ENCODE peak calls at places on chromosomes 16 and 17, in seven cellular contexts. M is choroid plexus epithelial cell; I is GM23338; T is activated CD8-positive, alpha-beta T cell treated with anti-CD3 and anti-CD28 coated beads for 36 hours; D is esophagus squamous epithelium; N is A549; E is C1 segment of cervical spinal cord. S is an unnamed sample.

GRCh38 chr16:57484515-57485005 is 1.7 kb downstream of the DOK4 start:
- DNase-seq in M (no peak), I (no peak), T (no peak), D (no peak), N (no peak), E (no peak), S (no peak)

GRCh38 chr16:27628216-27628945 is 78.4 kb downstream of the KATNIP start:
- DNase-seq in M (no peak), I (peak; percentile 40), T (no peak), D (no peak), N (no peak), E (no peak), S (no peak)

GRCh38 chr17:80279895-80280294 is 19.2 kb downstream of the RNF213 start:
- DNase-seq in M (peak; percentile 97), I (no peak), T (no peak), D (no peak), N (no peak), E (no peak), S (no peak)

GRCh38 chr17:36813357-36813756 is 123.9 kb upstream of the LHX1 start:
- DNase-seq in M (no peak), I (no peak), T (no peak), D (no peak), N (no peak), E (no peak), S (no peak)

GRCh38 chr17:7437369-7437863 is 1.9 kb upstream of the FGF11 start:
- DNase-seq in M (no peak), I (no peak), T (peak; percentile 16), D (no peak), N (no peak), E (no peak), S (no peak)

GRCh38 chr17:82230627-82231311 is 1.9 kb downstream of the SLC16A3 start:
- DNase-seq in M (peak; percentile 89), I (peak; percentile 85), T (peak; percentile 83), D (no peak), N (peak; percentile 92), E (peak; percentile 44), S (no peak)

GRCh38 chr17:36629970-36630369 is 28.6 kb downstream of the MRM1 start:
- DNase-seq in M (no peak), I (no peak), T (no peak), D (no peak), N (no peak), E (no peak), S (no peak)

GRCh38 chr16:30533748-30534367 is 800 bp downstream of the ZNF747 start:
- DNase-seq in M (peak; percentile 34), I (no peak), T (peak; percentile 52), D (no peak), N (no peak), E (no peak), S (no peak)

GRCh38 chr16:31451681-31452351 is 7.5 kb upstream of the ARMC5 start:
- DNase-seq in M (peak; percentile 83), I (peak; percentile 85), T (no peak), D (no peak), N (peak; percentile 85), E (no peak), S (no peak)

GRCh38 chr17:60151355-60151754 is 1.6 kb downstream of the CA4 start:
- DNase-seq in M (no peak), I (peak; percentile 53), T (peak; percentile 63), D (no peak), N (no peak), E (no peak), S (no peak)

GRCh38 chr17:60167095-60167741 is 17.4 kb downstream of the CA4 start:
- DNase-seq in M (no peak), I (no peak), T (no peak), D (no peak), N (no peak), E (no peak), S (no peak)

GRCh38 chr16:3112058-3112880 is at the start of gene ZNF205:
- DNase-seq in M (peak; percentile 75), I (peak; percentile 93), T (no peak), D (no peak), N (peak; percentile 85), E (peak; percentile 37), S (no peak)

GRCh38 chr17:79306688-79307323 is 232.2 kb downstream of the ENGASE start:
- DNase-seq in M (no peak), I (no peak), T (no peak), D (no peak), N (no peak), E (no peak), S (no peak)

GRCh38 chr16:77961811-77962210 is 60.5 kb upstream of the CLEC3A start:
- DNase-seq in M (no peak), I (no peak), T (no peak), D (no peak), N (no peak), E (no peak), S (no peak)

GRCh38 chr17:13541032-13541480 is 60.7 kb downstream of the HS3ST3A1 start:
- DNase-seq in M (peak; percentile 97), I (no peak), T (no peak), D (no peak), N (peak; percentile 20), E (no peak), S (no peak)

GRCh38 chr16:68658974-68659360 is 13.9 kb downstream of the CDH3 start:
- DNase-seq in M (no peak), I (no peak), T (no peak), D (no peak), N (no peak), E (no peak), S (no peak)

GRCh38 chr16:27748868-27749546 is 199.1 kb downstream of the KATNIP start:
- DNase-seq in M (peak; percentile 91), I (peak; percentile 77), T (peak; percentile 48), D (no peak), N (peak; percentile 37), E (no peak), S (no peak)

GRCh38 chr16:22621571-22622148 is 111.0 kb downstream of the NPIPB5 start:
- DNase-seq in M (no peak), I (no peak), T (no peak), D (no peak), N (no peak), E (no peak), S (no peak)